ENCODE peak calls at places on chromosomes 5 and 9, in eight cellular contexts. One of them, this sample, is unnamed. For H3K79me2, the result is how much of the 10 kb centered on the place peaks cover.

GRCh38 chr5:53360811-53361210 is 119.6 kb upstream of the FST start:
- DNase-seq in SK-N-SH: no peak
- DNase-seq in PC-3: peak
- DNase-seq in hepatocyte: no peak
- DNase-seq in GM23338: no peak
- DNase-seq in HCT116: peak
- DNase-seq in OCI-LY7: no peak
- DNase-seq in MM.1S: no peak
- DNase-seq in this sample: no peak

GRCh38 chr5:122007445-122008010 is 45.8 kb downstream of the SRFBP1 start:
- DNase-seq in SK-N-SH: no peak
- DNase-seq in PC-3: no peak
- DNase-seq in hepatocyte: no peak
- DNase-seq in GM23338: no peak
- DNase-seq in HCT116: no peak
- DNase-seq in OCI-LY7: no peak
- DNase-seq in MM.1S: no peak
- DNase-seq in this sample: no peak

GRCh38 chr9:132260846-132261245 is 93.9 kb downstream of the SETX start:
- DNase-seq in SK-N-SH: no peak
- DNase-seq in PC-3: no peak
- DNase-seq in hepatocyte: no peak
- DNase-seq in GM23338: no peak
- DNase-seq in HCT116: no peak
- DNase-seq in OCI-LY7: no peak
- DNase-seq in MM.1S: no peak
- DNase-seq in this sample: no peak

GRCh38 chr9:36893148-36893547 is 140.9 kb downstream of the PAX5 start:
- DNase-seq in SK-N-SH: no peak
- DNase-seq in PC-3: no peak
- DNase-seq in hepatocyte: no peak
- DNase-seq in GM23338: no peak
- DNase-seq in HCT116: no peak
- DNase-seq in OCI-LY7: no peak
- DNase-seq in MM.1S: no peak
- DNase-seq in this sample: no peak

GRCh38 chr9:33852216-33852826 is 35.4 kb downstream of the UBE2R2 start:
- DNase-seq in SK-N-SH: peak
- DNase-seq in PC-3: peak
- DNase-seq in hepatocyte: peak
- DNase-seq in GM23338: peak
- DNase-seq in HCT116: peak
- DNase-seq in OCI-LY7: peak
- DNase-seq in MM.1S: peak
- DNase-seq in this sample: peak

GRCh38 chr5:55657443-55657842 is 54.7 kb downstream of the SLC38A9 start:
- DNase-seq in SK-N-SH: no peak
- DNase-seq in PC-3: peak
- DNase-seq in hepatocyte: no peak
- DNase-seq in GM23338: peak
- DNase-seq in HCT116: no peak
- DNase-seq in OCI-LY7: no peak
- DNase-seq in MM.1S: no peak
- DNase-seq in this sample: no peak

GRCh38 chr9:96449522-96449843 is 486 bp upstream of the HABP4 start:
- DNase-seq in SK-N-SH: no peak
- DNase-seq in PC-3: no peak
- DNase-seq in hepatocyte: no peak
- DNase-seq in GM23338: peak
- DNase-seq in HCT116: no peak
- DNase-seq in OCI-LY7: no peak
- DNase-seq in MM.1S: no peak
- DNase-seq in this sample: peak

GRCh38 chr5:124655943-124656459 is 90.4 kb downstream of the ZNF608 start:
- DNase-seq in SK-N-SH: peak
- DNase-seq in PC-3: peak
- DNase-seq in hepatocyte: peak
- DNase-seq in GM23338: no peak
- DNase-seq in HCT116: peak
- DNase-seq in OCI-LY7: peak
- DNase-seq in MM.1S: no peak
- DNase-seq in this sample: no peak

GRCh38 chr9:128203842-128204551 is 818 bp downstream of the DNM1 start:
- DNase-seq in SK-N-SH: peak
- DNase-seq in PC-3: peak
- DNase-seq in hepatocyte: peak
- DNase-seq in GM23338: peak
- DNase-seq in HCT116: no peak
- DNase-seq in OCI-LY7: no peak
- DNase-seq in MM.1S: no peak
- DNase-seq in this sample: peak

GRCh38 chr5:57358796-57359592 is 123.6 kb downstream of the ACTBL2 start:
- DNase-seq in SK-N-SH: no peak
- DNase-seq in PC-3: no peak
- DNase-seq in hepatocyte: no peak
- DNase-seq in GM23338: no peak
- DNase-seq in HCT116: no peak
- DNase-seq in OCI-LY7: no peak
- DNase-seq in MM.1S: no peak
- DNase-seq in this sample: no peak

GRCh38 chr9:75962186-75963036 is 71.9 kb downstream of the PCSK5 start:
- DNase-seq in SK-N-SH: no peak
- DNase-seq in PC-3: no peak
- DNase-seq in hepatocyte: no peak
- DNase-seq in GM23338: no peak
- DNase-seq in HCT116: no peak
- DNase-seq in OCI-LY7: no peak
- DNase-seq in MM.1S: no peak
- DNase-seq in this sample: no peak

GRCh38 chr9:4137234-4137633 is 162.6 kb downstream of the GLIS3 start:
- DNase-seq in SK-N-SH: no peak
- DNase-seq in PC-3: peak
- DNase-seq in hepatocyte: peak
- DNase-seq in GM23338: peak
- DNase-seq in HCT116: peak
- DNase-seq in OCI-LY7: no peak
- DNase-seq in MM.1S: no peak
- DNase-seq in this sample: no peak

GRCh38 chr5:58156977-58157701 is 302.7 kb downstream of the PLK2 start:
- DNase-seq in SK-N-SH: peak
- DNase-seq in PC-3: no peak
- DNase-seq in hepatocyte: peak
- DNase-seq in GM23338: peak
- DNase-seq in HCT116: no peak
- DNase-seq in OCI-LY7: peak
- DNase-seq in MM.1S: peak
- DNase-seq in this sample: peak

GRCh38 chr5:111313017-111313724 is 89.0 kb downstream of the CAMK4 start:
- DNase-seq in SK-N-SH: no peak
- DNase-seq in PC-3: no peak
- DNase-seq in hepatocyte: no peak
- DNase-seq in GM23338: no peak
- DNase-seq in HCT116: no peak
- DNase-seq in OCI-LY7: no peak
- DNase-seq in MM.1S: no peak
- DNase-seq in this sample: no peak

DNA sequence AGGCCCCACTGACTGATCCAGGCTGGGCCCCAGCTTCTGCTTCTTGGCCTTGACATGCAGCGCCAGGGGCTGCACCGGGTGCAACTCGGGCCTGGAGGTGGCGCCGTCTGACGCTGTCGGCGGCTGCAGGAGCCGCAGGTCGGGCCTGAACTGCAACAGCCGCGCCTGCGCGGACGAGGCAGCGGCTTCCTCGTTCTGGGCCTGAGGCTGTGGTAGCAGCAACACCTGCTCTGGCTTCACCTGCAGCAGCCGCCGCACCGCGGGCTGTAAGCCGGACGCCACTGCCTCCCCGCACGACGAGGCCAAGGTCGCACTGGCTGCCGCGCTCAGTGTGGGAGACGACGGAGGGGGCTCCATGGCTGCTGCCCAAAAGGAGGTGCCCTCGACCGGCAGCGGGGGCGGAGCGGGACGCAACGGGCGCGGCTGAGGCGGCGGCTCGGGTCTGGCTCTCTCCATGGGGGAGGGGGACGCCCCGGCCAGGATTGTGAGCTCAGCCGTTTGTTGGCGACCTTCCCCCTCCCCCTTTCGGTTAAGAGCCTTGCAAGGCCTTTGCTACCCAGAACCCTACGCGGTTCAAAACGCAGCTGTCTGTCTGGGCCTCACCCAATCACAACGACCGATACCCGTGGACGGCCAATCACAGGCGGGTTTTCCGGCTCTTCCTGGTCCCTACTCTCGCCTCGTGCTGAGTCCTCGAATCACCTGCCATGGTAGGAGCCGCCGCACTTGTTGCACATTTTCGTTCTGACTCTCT is 438 bp downstream of the SOX30 start:
- DNase-seq in SK-N-SH: no peak
- DNase-seq in PC-3: no peak
- DNase-seq in hepatocyte: no peak
- DNase-seq in GM23338: peak
- DNase-seq in HCT116: no peak
- DNase-seq in OCI-LY7: no peak
- DNase-seq in MM.1S: peak
- DNase-seq in this sample: peak
- TF ChIP-seq CTCF in SK-N-SH: no peak
- TF ChIP-seq CTCF in PC-3: no peak
- TF ChIP-seq CTCF in hepatocyte: no peak
- TF ChIP-seq CTCF in GM23338: peak
- TF ChIP-seq CTCF in HCT116: no peak
- TF ChIP-seq CTCF in OCI-LY7: no peak
- TF ChIP-seq CTCF in MM.1S: peak
- TF ChIP-seq CTCF in this sample: no peak

GRCh38 chr5:169256191-169256590 is 44.7 kb downstream of the SLIT3 start:
- DNase-seq in SK-N-SH: no peak
- DNase-seq in PC-3: no peak
- DNase-seq in hepatocyte: no peak
- DNase-seq in GM23338: no peak
- DNase-seq in HCT116: no peak
- DNase-seq in OCI-LY7: no peak
- DNase-seq in MM.1S: no peak
- DNase-seq in this sample: no peak
- H3K79me2 ChIP-seq in SK-N-SH: under half
- H3K79me2 ChIP-seq in PC-3: under half
- H3K79me2 ChIP-seq in hepatocyte: under half
- H3K79me2 ChIP-seq in GM23338: under half
- H3K79me2 ChIP-seq in HCT116: under half
- H3K79me2 ChIP-seq in OCI-LY7: under half
- H3K79me2 ChIP-seq in MM.1S: under half
- H3K79me2 ChIP-seq in this sample: under half

DNA sequence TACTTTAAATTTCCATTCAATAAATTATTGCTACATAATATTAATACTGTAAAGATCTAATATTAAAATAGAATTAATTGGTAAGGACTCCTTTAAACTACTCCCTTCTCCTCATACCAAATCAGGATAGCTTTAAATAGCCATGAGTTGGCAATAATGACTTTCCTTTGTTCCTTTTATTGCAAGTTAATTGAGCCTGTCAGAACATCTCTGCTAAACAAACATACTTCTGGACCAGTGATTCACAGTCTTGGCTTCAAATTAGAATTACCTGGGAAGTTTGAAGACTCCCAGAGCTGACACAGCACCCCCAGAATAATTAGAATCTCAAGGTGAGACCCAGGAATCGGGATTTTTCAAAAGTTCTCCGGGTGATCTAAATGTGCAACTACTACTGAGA is 18.7 kb downstream of the C5orf58 start:
- DNase-seq in SK-N-SH: no peak
- DNase-seq in PC-3: peak
- DNase-seq in hepatocyte: no peak
- DNase-seq in GM23338: no peak
- DNase-seq in HCT116: no peak
- DNase-seq in OCI-LY7: no peak
- DNase-seq in MM.1S: no peak
- DNase-seq in this sample: no peak
- TF ChIP-seq EZH2phosphoT487 in SK-N-SH: no peak
- TF ChIP-seq EZH2phosphoT487 in PC-3: no peak
- TF ChIP-seq EZH2phosphoT487 in hepatocyte: no peak
- TF ChIP-seq EZH2phosphoT487 in GM23338: no peak
- TF ChIP-seq EZH2phosphoT487 in HCT116: peak
- TF ChIP-seq EZH2phosphoT487 in OCI-LY7: no peak
- TF ChIP-seq EZH2phosphoT487 in MM.1S: no peak
- TF ChIP-seq EZH2phosphoT487 in this sample: peak

GRCh38 chr9:121200346-121200745 is 1.3 kb downstream of the RAB14 start:
- DNase-seq in SK-N-SH: no peak
- DNase-seq in PC-3: no peak
- DNase-seq in hepatocyte: peak
- DNase-seq in GM23338: no peak
- DNase-seq in HCT116: no peak
- DNase-seq in OCI-LY7: no peak
- DNase-seq in MM.1S: no peak
- DNase-seq in this sample: no peak

GRCh38 chr9:121201045-121201737 is 478 bp downstream of the RAB14 start:
- DNase-seq in SK-N-SH: no peak
- DNase-seq in PC-3: no peak
- DNase-seq in hepatocyte: peak
- DNase-seq in GM23338: peak
- DNase-seq in HCT116: no peak
- DNase-seq in OCI-LY7: peak
- DNase-seq in MM.1S: peak
- DNase-seq in this sample: peak

GRCh38 chr9:121204121-121204520 is 2.5 kb upstream of the RAB14 start:
- DNase-seq in SK-N-SH: no peak
- DNase-seq in PC-3: no peak
- DNase-seq in hepatocyte: no peak
- DNase-seq in GM23338: no peak
- DNase-seq in HCT116: no peak
- DNase-seq in OCI-LY7: no peak
- DNase-seq in MM.1S: no peak
- DNase-seq in this sample: no peak

GRCh38 chr9:121199921-121200320 is 1.7 kb downstream of the RAB14 start:
- DNase-seq in SK-N-SH: no peak
- DNase-seq in PC-3: peak
- DNase-seq in hepatocyte: no peak
- DNase-seq in GM23338: no peak
- DNase-seq in HCT116: no peak
- DNase-seq in OCI-LY7: no peak
- DNase-seq in MM.1S: no peak
- DNase-seq in this sample: no peak

GRCh38 chr9:121201738-121202533 is at the start of gene RAB14:
- DNase-seq in SK-N-SH: peak
- DNase-seq in PC-3: peak
- DNase-seq in hepatocyte: peak
- DNase-seq in GM23338: peak
- DNase-seq in HCT116: peak
- DNase-seq in OCI-LY7: peak
- DNase-seq in MM.1S: peak
- DNase-seq in this sample: peak
- TF ChIP-seq CTCF in SK-N-SH: peak
- TF ChIP-seq CTCF in PC-3: peak
- TF ChIP-seq CTCF in hepatocyte: peak
- TF ChIP-seq CTCF in GM23338: peak
- TF ChIP-seq CTCF in HCT116: peak
- TF ChIP-seq CTCF in OCI-LY7: peak
- TF ChIP-seq CTCF in MM.1S: peak
- TF ChIP-seq CTCF in this sample: peak

GRCh38 chr9:109466623-109467590 is 31.2 kb downstream of the PTPN3 start:
- DNase-seq in SK-N-SH: no peak
- DNase-seq in PC-3: peak
- DNase-seq in hepatocyte: no peak
- DNase-seq in GM23338: no peak
- DNase-seq in HCT116: no peak
- DNase-seq in OCI-LY7: no peak
- DNase-seq in MM.1S: no peak
- DNase-seq in this sample: no peak
- H3K79me2 ChIP-seq in SK-N-SH: under half
- H3K79me2 ChIP-seq in PC-3: under half
- H3K79me2 ChIP-seq in hepatocyte: under half
- H3K79me2 ChIP-seq in GM23338: under half
- H3K79me2 ChIP-seq in HCT116: under half
- H3K79me2 ChIP-seq in OCI-LY7: under half
- H3K79me2 ChIP-seq in MM.1S: under half
- H3K79me2 ChIP-seq in this sample: under half